ENCODE peak calls at places on chromosomes 13 and 19, in five cellular contexts. Q, A, X, E and N are unnamed samples.

GRCh38 chr19:5931251-5931650 is 17.2 kb downstream of the CAPS start:
- DNase-seq in Q (no peak), A (no peak), X (no peak), E (no peak), N (no peak)

GRCh38 chr13:106143392-106143791 is 392.1 kb downstream of the EFNB2 start:
- DNase-seq in Q (no peak), A (no peak), X (no peak), E (no peak), N (no peak)

GRCh38 chr13:34942732-34943674 is 933 bp downstream of the NBEA start:
- DNase-seq in Q (peak; percentile 38), A (peak; percentile 54), X (peak; percentile 24), E (peak; percentile 68), N (peak; percentile 72)

GRCh38 chr13:99740261-99740979 is 231.1 kb downstream of the ZIC5 start:
- DNase-seq in Q (no peak), A (no peak), X (no peak), E (no peak), N (no peak)

GRCh38 chr19:18021121-18021755 is 13.3 kb downstream of the ARRDC2 start:
- DNase-seq in Q (peak; percentile 65), A (no peak), X (peak; percentile 91), E (peak; percentile 85), N (peak; percentile 94)

GRCh38 chr13:110683203-110683883 is 22.6 kb downstream of the CARS2 start:
- DNase-seq in Q (peak; percentile 49), A (no peak), X (no peak), E (no peak), N (no peak)

GRCh38 chr19:47497073-47497766 is 13.2 kb upstream of the KPTN start:
- DNase-seq in Q (no peak), A (peak; percentile 81), X (no peak), E (no peak), N (no peak)

GRCh38 chr13:35850569-35850968 is 280.6 kb downstream of the DCLK1 start:
- DNase-seq in Q (no peak), A (no peak), X (no peak), E (no peak), N (no peak)

GRCh38 chr19:1529430-1529816 is 5.5 kb downstream of the PLK5 start:
- DNase-seq in Q (no peak), A (no peak), X (no peak), E (no peak), N (no peak)

GRCh38 chr19:2266183-2266993 is 10.2 kb upstream of the JSRP1 start:
- DNase-seq in Q (no peak), A (no peak), X (peak; percentile 89), E (peak; percentile 76), N (no peak)

GRCh38 chr13:33228645-33229445 is 56.7 kb downstream of the STARD13 start:
- DNase-seq in Q (peak; percentile 27), A (no peak), X (no peak), E (peak; percentile 41), N (no peak)

GRCh38 chr13:113742000-113742441 is 17.0 kb upstream of the TMEM255B start:
- DNase-seq in Q (peak; percentile 24), A (peak; percentile 82), X (no peak), E (peak; percentile 40), N (no peak)

GRCh38 chr13:66348745-66349720 is 881.1 kb downstream of the PCDH9 start:
- DNase-seq in Q (peak; percentile 49), A (no peak), X (peak; percentile 15), E (no peak), N (no peak)

GRCh38 chr13:27425918-27426630 is 1.7 kb downstream of the GTF3A start:
- DNase-seq in Q (peak; percentile 80), A (no peak), X (peak; percentile 59), E (peak; percentile 30), N (no peak)

GRCh38 chr19:4647676-4648644 is 8.6 kb downstream of the TNFAIP8L1 start:
- DNase-seq in Q (no peak), A (no peak), X (peak; percentile 74), E (peak; percentile 35), N (no peak)
- TF ChIP-seq CTCF in Q (no peak), A (peak; percentile 30), X (peak; percentile 45), E (no peak), N (no peak)

DNA sequence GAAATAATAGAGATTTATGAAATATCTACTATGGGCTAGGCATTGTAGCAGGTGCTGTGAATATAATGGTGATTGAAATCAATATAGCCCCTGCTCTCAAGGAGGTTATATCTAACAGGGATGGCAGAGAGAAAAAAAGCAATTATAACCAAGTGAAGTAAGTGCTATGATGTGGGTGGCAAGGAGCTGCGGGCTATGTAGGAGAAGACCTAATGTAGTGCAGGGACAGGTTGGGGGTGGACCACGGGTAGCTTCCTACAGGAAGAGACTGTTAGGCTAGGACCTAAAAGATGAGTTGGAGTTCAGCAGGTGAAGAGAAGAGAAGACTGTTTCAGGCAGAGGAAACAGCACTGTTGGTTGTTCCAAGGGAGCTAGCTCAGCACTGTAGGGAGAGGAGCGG is 311.0 kb downstream of the KCNRG start:
- DNase-seq in Q (no peak), A (no peak), X (no peak), E (no peak), N (no peak)
- H3K27ac ChIP-seq in Q (no peak overlapping the region), A (no peak overlapping the region), X (no peak overlapping the region), E (no peak overlapping the region), N (no peak overlapping the region)

DNA sequence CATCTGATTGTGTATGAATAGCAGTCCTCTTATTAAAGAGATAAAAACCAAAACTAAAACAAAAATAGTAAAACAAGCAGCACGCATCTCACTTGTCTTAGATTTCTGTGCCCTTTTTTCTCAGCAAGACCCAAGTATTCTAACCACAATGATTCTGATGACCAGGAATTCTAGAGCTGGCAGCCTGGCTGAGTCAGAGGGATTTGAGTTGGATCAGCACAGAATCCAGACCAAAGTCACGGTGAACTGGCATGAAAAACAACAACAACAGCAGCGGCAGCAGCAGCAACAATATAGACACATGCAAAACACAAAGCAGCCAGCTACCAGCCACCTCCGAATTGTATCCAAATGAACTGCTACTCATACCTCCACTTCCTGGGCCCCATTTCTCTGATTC is 360.5 kb downstream of the KCNRG start:
- DNase-seq in Q (no peak), A (no peak), X (no peak), E (no peak), N (no peak)
- H3K4me3 ChIP-seq in Q (no peak overlapping the region), A (no peak overlapping the region), X (no peak overlapping the region), E (no peak overlapping the region), N (no peak overlapping the region)

DNA sequence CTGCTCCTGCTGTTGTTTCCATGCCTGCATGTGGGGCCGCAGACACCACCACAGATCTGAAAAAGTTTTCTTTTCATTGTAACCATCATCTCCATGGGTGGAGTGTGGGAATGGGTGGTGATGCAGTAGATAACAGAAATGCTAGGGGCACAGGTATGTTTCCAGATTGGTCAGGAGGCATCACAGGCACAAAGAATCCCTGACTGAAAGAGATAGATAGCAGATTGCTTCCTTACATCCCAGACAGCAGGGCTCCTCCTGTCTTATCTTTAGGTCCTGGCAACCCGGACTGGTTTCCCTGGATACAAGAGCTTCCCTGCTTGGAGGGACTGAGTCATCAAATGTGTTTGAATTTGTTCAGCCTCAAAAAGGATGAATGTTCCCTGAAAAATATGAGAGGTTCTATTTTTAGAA is 1937.6 kb downstream of the PCDH9 start:
- DNase-seq in Q (peak; percentile 29), A (no peak), X (no peak), E (no peak), N (no peak)
- TF ChIP-seq CTCF in Q (no peak), A (no peak), X (no peak), E (no peak), N (no peak)

DNA sequence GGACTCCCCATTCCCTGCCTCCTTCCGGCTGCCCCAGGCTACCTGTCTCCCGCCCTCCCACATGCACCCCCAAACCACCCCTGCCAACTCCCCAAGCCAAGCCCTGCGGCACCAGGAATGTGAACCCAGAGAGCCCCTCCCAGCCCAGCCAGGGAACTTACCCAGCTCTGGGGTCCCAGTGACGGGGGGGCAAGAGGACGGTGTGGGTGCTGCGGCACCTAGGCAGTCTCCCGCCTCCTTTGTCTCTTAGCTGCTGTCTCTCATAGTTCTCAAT is 558 bp downstream of the PLEKHA4 start:
- DNase-seq in Q (no peak), A (no peak), X (no peak), E (no peak), N (no peak)
- H3K27ac ChIP-seq in Q (peak overlapping the region; percentile 60), A (no peak overlapping the region), X (peak overlapping the region; percentile 85), E (peak overlapping the region; percentile 85), N (peak overlapping the region; percentile 89)